ENCODE peak calls at places on chromosomes 4 and X, in five cellular contexts. A, N, G, E and T are unnamed samples.

GRCh38 chr4:90127706-90128345 is 632 bp downstream of the CCSER1 start:
- DNase-seq in N (peak), E (no peak), G (no peak), A (no peak), T (no peak)

GRCh38 chr4:8847764-8848163 is 23.9 kb downstream of the HMX1 start:
- DNase-seq in A (no peak), G (no peak), E (no peak), N (no peak), T (no peak)

GRCh38 chr4:6926681-6927478 is 17.3 kb downstream of the TBC1D14 start:
- DNase-seq in N (peak), A (peak), G (no peak), E (no peak), T (no peak)

GRCh38 chr4:17578482-17578891 is 1.5 kb downstream of the LAP3 start:
- DNase-seq in G (no peak), A (no peak), N (no peak), E (no peak), T (no peak)

GRCh38 chrX:110600745-110601310 is 194.8 kb downstream of the CHRDL1 start:
- DNase-seq in G (no peak), E (peak), A (no peak), N (no peak), T (no peak)

GRCh38 chr4:93897559-93897958 is 69.0 kb downstream of the ATOH1 start:
- DNase-seq in E (no peak), G (no peak), A (no peak), N (no peak), T (no peak)

GRCh38 chrX:96386981-96387380 is 297.7 kb upstream of the DIAPH2 start:
- DNase-seq in N (no peak), E (no peak), G (no peak), A (no peak), T (no peak)

GRCh38 chr4:46839128-46839527 is 69.9 kb downstream of the COX7B2 start:
- DNase-seq in A (no peak), G (no peak), E (no peak), N (no peak), T (no peak)

GRCh38 chr4:1211951-1212545 is 36.9 kb downstream of the CTBP1 start:
- DNase-seq in E (no peak), G (no peak), A (no peak), N (no peak), T (no peak)

GRCh38 chr4:139245590-139245989 is 34.4 kb downstream of the MGARP start:
- DNase-seq in N (no peak), G (no peak), E (no peak), A (no peak), T (no peak)

GRCh38 chr4:113637363-113637762 is 124.2 kb downstream of the CAMK2D start:
- DNase-seq in E (peak), N (no peak), G (peak), A (no peak), T (no peak)

GRCh38 chr4:57691370-57691769 is 581.2 kb upstream of the IGFBP7 start:
- DNase-seq in N (no peak), E (no peak), G (no peak), A (no peak), T (no peak)

GRCh38 chrX:72254835-72255234 is 16.0 kb upstream of the ERCC6L start:
- DNase-seq in A (no peak), G (no peak), N (no peak), E (no peak), T (no peak)

GRCh38 chr4:186900980-186901379 is 177.3 kb upstream of the FAT1 start:
- DNase-seq in G (no peak), E (no peak), N (no peak), A (no peak), T (no peak)

GRCh38 chrX:145843196-145843595 is 25.6 kb downstream of the SLITRK2 start:
- DNase-seq in A (no peak), G (no peak), N (no peak), E (no peak), T (no peak)

GRCh38 chr4:7387925-7388324 is 46.8 kb downstream of the PSAPL1 start:
- DNase-seq in G (no peak), N (no peak), E (no peak), A (peak), T (no peak)

GRCh38 chr4:189177130-189177529 is 763.5 kb upstream of the FRG1 start:
- DNase-seq in E (no peak), N (no peak), G (no peak), A (no peak), T (no peak)

GRCh38 chrX:68574240-68574639 is 73.2 kb upstream of the STARD8 start:
- DNase-seq in E (no peak), G (no peak), A (no peak), N (no peak), T (no peak)

GRCh38 chr4:86934772-86935498 is at the start of gene AFF1:
- DNase-seq in E (no peak), A (peak), N (peak), G (no peak), T (no peak)

GRCh38 chr4:133483600-133484246 is 334.6 kb downstream of the PCDH10 start:
- DNase-seq in A (no peak), E (no peak), G (peak), N (no peak), T (no peak)

GRCh38 chr4:102533348-102533747 is 32.2 kb downstream of the NFKB1 start:
- DNase-seq in A (no peak), E (no peak), N (no peak), G (no peak), T (no peak)

GRCh38 chr4:10186228-10187214 is 69.9 kb upstream of the WDR1 start:
- DNase-seq in G (no peak), E (no peak), N (no peak), A (no peak), T (no peak)

GRCh38 chr4:188432328-188432727 is 293.1 kb downstream of the TRIML1 start:
- DNase-seq in N (no peak), G (no peak), E (no peak), A (no peak), T (no peak)

GRCh38 chr4:86608757-86609375 is 14.8 kb downstream of the PTPN13 start:
- DNase-seq in E (no peak), N (no peak), A (no peak), G (no peak), T (no peak)

GRCh38 chr4:7007142-7007907 is 35.8 kb upstream of the TADA2B start:
- DNase-seq in N (no peak), A (no peak), E (no peak), G (no peak), T (no peak)

GRCh38 chr4:106268731-106269272 is 47.2 kb downstream of the TBCK start:
- DNase-seq in G (peak), N (no peak), E (no peak), A (no peak), T (no peak)

GRCh38 chr4:7463584-7464258 is 29.0 kb upstream of the PSAPL1 start:
- DNase-seq in A (no peak), G (no peak), E (no peak), N (no peak), T (no peak)

GRCh38 chr4:168885416-168885815 is 124.6 kb downstream of the CBR4 start:
- DNase-seq in N (no peak), G (no peak), A (no peak), E (no peak), T (no peak)

GRCh38 chrX:24298191-24298590 is 15.7 kb downstream of the SUPT20HL2 start:
- DNase-seq in A (no peak), E (no peak), G (no peak), N (no peak), T (no peak)

GRCh38 chrX:45070116-45071007 is 130.3 kb downstream of the DIPK2B start:
- DNase-seq in N (no peak), A (no peak), E (peak), G (peak), T (no peak)

GRCh38 chrX:17990542-17990941 is 129.4 kb upstream of the RAI2 start:
- DNase-seq in G (no peak), A (no peak), N (no peak), E (no peak), T (no peak)

GRCh38 chrX:129823115-129823514 is 20.6 kb downstream of the ZDHHC9 start:
- DNase-seq in G (peak), E (no peak), A (no peak), N (peak), T (no peak)

GRCh38 chr4:57312296-57312695 is 202.1 kb upstream of the IGFBP7 start:
- DNase-seq in A (no peak), G (no peak), E (no peak), N (no peak), T (no peak)

GRCh38 chr4:141645611-141646340 is 9.4 kb downstream of the IL15 start:
- DNase-seq in N (no peak), E (peak), G (peak), A (no peak), T (peak)

GRCh38 chr4:15131551-15131950 is 129.3 kb downstream of the CPEB2 start:
- DNase-seq in A (no peak), N (no peak), G (no peak), E (no peak), T (no peak)

GRCh38 chr4:184205243-184205642 is 12.4 kb downstream of the ENPP6 start:
- DNase-seq in N (no peak), E (no peak), G (no peak), A (no peak), T (no peak)

GRCh38 chr4:181578911-181579310 is 664.3 kb upstream of the TENM3 start:
- DNase-seq in E (no peak), A (no peak), G (no peak), N (no peak), T (no peak)

DNA sequence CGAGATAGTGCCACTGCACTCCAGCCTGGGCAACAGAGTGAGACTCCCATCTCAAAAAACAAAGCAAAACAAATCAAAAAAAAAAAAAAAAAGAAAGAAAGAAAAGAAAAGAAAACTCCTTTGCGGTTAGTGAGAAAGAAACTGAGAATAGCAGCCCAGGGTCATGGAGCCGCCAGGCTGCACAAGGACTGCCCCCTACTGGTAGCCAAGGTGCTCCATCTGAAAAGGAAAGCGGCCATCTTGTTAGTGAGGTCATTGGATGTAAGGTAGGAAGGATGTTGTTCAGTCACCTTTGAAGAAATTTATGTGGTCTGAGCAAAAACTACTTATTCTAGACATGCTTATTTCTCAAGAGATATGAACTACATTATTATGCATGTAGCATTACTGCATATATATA is 660.6 kb upstream of the TENM3 start:
- DNase-seq in N (no peak), A (no peak), G (no peak), E (no peak), T (no peak)
- TF ChIP-seq CTCF in N (no peak), A (no peak), G (no peak), E (no peak), T (no peak)

DNA sequence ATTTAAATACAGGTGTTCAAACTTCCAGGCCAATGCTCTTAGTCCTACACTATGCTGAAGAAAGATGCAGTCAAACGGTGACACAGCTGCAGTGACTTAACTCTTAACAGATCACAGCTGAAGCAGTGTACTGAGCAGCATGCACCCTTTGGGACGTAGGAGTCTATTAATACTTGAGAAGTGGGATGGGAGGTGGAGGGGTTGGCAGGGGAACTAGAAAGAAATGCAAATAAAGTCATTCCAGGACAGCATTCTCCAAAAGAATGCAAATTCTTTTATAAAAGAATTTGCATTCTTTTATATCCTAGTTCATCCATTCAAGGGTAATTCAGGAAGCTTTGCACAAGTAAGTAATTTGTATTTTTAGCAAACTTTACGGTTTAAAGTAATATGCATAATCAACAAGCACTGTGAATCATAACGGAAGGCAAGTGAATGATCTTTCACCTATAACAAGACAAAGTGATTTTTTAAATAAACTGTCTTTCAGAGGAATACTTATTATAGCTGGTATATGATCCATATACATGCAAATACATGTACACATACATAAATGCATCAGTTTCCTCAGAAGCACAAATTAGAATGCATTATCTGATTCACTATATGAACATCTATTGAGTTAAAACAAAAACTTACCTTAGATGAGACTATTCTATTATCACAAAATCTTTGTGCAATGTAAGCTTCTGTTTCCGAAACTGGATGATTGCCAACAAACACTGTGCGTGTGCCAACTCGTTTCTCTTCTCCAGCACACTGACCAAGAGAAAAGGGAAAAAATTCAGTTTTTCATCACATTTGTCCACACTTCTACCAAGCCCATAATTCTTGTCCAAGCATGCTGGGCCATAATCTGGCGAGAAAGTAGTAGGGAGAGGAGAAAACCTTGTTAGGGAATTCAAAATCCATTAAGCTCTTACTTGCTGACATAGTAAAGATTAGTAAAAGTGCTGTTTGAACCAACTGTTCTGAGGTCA is 106.5 kb downstream of the ATP11C start:
- DNase-seq in N (no peak), G (peak), E (peak), A (no peak), T (peak)
- H3K4me3 ChIP-seq in N (no peak), G (no peak), E (no peak), A (no peak), T (no peak)

DNA sequence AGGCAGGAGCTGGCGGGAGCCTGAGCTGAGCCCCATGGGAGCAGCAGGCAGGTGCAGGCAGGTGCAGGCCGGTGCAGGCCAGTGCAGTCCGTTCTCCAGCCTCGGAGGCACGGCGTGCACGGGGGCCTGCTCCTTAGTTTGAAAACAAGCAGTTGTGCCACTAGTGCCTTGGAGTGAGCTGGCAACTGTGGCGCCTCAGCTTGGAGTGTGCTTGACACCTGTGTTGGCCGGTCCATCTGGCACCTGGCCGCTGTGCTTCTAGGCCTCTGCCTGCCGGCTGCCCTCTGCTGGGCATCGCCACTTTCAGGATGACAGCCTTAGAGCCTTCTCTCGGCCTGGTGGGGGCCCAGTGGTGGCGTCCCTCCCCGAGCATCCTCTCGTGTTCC is 47.9 kb downstream of the RGS12 start:
- DNase-seq in G (no peak), N (peak), E (no peak), A (peak), T (no peak)
- TF ChIP-seq CTCF in G (no peak), N (no peak), E (no peak), A (no peak), T (no peak)

DNA sequence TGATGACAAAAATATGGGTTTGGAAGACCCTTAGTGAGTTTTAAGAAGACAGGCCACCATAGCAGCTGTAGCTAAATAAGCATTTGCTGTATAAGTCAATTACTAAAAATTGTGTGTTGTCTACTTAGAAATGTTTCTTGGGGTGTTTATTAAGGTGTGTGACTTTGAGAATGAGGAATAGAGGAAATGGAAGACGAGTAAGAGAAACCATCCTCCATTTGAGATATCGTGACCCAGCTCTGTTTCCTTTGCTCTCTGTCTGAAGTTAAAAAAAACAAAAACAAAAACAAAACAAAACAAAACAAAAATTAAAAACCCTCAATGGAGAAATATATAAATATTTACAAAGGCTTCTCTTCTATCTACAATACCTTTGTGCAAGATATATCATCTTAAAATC is 41.7 kb upstream of the FAM9C start:
- DNase-seq in A (no peak), N (no peak), G (no peak), E (no peak), T (no peak)
- H3K4me3 ChIP-seq in A (no peak), N (no peak), G (no peak), E (no peak), T (no peak)

GRCh38 chr4:56003606-56004005 is 54.9 kb downstream of the CEP135 start:
- DNase-seq in G (no peak), E (no peak), A (no peak), N (no peak), T (no peak)

GRCh38 chr4:56004235-56004634 is 55.5 kb downstream of the CEP135 start:
- DNase-seq in G (no peak), A (no peak), E (no peak), N (no peak), T (no peak)

GRCh38 chr4:56007154-56007553 is 58.4 kb downstream of the CEP135 start:
- DNase-seq in E (no peak), A (no peak), G (no peak), N (no peak), T (no peak)
- TF ChIP-seq CTCF in E (no peak), A (no peak), G (no peak), N (no peak), T (no peak)